ENCODE peak calls at places on chromosomes 12 and 14, in ten cellular contexts. P is astrocyte of the cerebellum, F is BE2C, L is esophagus squamous epithelium, C is Peyer's patch, Y is left ventricle myocardium inferior, E is endothelial cell of umbilical vein, X is dorsolateral prefrontal cortex, J is AG04450, Z is coronary artery. W is an unnamed sample.

GRCh38 chr14:101947577-101947903 is 16.8 kb upstream of the DYNC1H1 start:
- DNase-seq in P (no peak), F (no peak), L (no peak), C (no peak), Y (no peak), E (no peak), X (no peak), J (no peak), Z (no peak), W (no peak)

GRCh38 chr12:105469701-105470100 is 139.2 kb downstream of the C12orf75 start:
- DNase-seq in P (no peak), F (no peak), L (no peak), C (no peak), Y (no peak), E (peak; percentile 74), X (no peak), J (no peak), Z (no peak), W (no peak)

GRCh38 chr12:49809369-49810158 is 18.6 kb downstream of the NCKAP5L start:
- DNase-seq in P (no peak), F (no peak), L (no peak), C (no peak), Y (peak; percentile 60), E (no peak), X (no peak), J (no peak), Z (no peak), W (no peak)

GRCh38 chr12:8698830-8699330 is 1.1 kb downstream of the RIMKLB start:
- DNase-seq in P (no peak), F (no peak), L (no peak), C (no peak), Y (no peak), E (peak; percentile 26), X (no peak), J (no peak), Z (no peak), W (peak; percentile 30)

GRCh38 chr14:55454264-55455151 is 14.1 kb upstream of the TBPL2 start:
- DNase-seq in P (peak; percentile 80), F (peak; percentile 94), L (no peak), C (no peak), Y (no peak), E (peak; percentile 81), X (peak; percentile 21), J (peak; percentile 52), Z (no peak), W (peak; percentile 92)

GRCh38 chr14:74239848-74240793 is 872 bp downstream of the VSX2 start:
- DNase-seq in P (no peak), F (no peak), L (no peak), C (no peak), Y (no peak), E (peak; percentile 11), X (no peak), J (no peak), Z (no peak), W (no peak)

GRCh38 chr12:106098691-106099200 is 40.0 kb downstream of the NUAK1 start:
- DNase-seq in P (no peak), F (no peak), L (no peak), C (no peak), Y (no peak), E (no peak), X (no peak), J (no peak), Z (no peak), W (no peak)

GRCh38 chr12:52755533-52755932 is 21.6 kb downstream of the KRT76 start:
- DNase-seq in P (no peak), F (no peak), L (no peak), C (no peak), Y (no peak), E (no peak), X (no peak), J (no peak), Z (no peak), W (no peak)

GRCh38 chr12:88242161-88242925 is 100.2 kb downstream of the TMTC3 start:
- DNase-seq in P (peak; percentile 97), F (no peak), L (no peak), C (no peak), Y (no peak), E (peak; percentile 89), X (no peak), J (peak; percentile 92), Z (no peak), W (peak; percentile 100)

GRCh38 chr14:76768671-76769500 is 7.6 kb downstream of the VASH1 start:
- DNase-seq in P (no peak), F (no peak), L (no peak), C (peak; percentile 2), Y (no peak), E (no peak), X (no peak), J (no peak), Z (peak; percentile 75), W (no peak)

GRCh38 chr12:106682594-106683234 is 91.8 kb upstream of the RIC8B start:
- DNase-seq in P (no peak), F (no peak), L (no peak), C (no peak), Y (no peak), E (peak; percentile 36), X (no peak), J (no peak), Z (no peak), W (peak; percentile 44)

GRCh38 chr12:105423921-105424320 is 93.4 kb downstream of the C12orf75 start:
- DNase-seq in P (no peak), F (no peak), L (no peak), C (no peak), Y (no peak), E (no peak), X (no peak), J (no peak), Z (no peak), W (peak; percentile 12)

GRCh38 chr12:57772429-57773322 is at the start of gene EEF1AKMT3:
- DNase-seq in P (no peak), F (peak; percentile 71), L (no peak), C (peak; percentile 60), Y (peak; percentile 75), E (peak; percentile 64), X (peak; percentile 38), J (no peak), Z (no peak), W (peak; percentile 47)

GRCh38 chr14:63857467-63858030 is 4.7 kb downstream of the SYNE2 start:
- DNase-seq in P (no peak), F (no peak), L (no peak), C (no peak), Y (no peak), E (no peak), X (no peak), J (no peak), Z (no peak), W (peak; percentile 28)

GRCh38 chr14:36513451-36514277 is 6.4 kb downstream of the NKX2-1 start:
- DNase-seq in P (no peak), F (no peak), L (no peak), C (no peak), Y (no peak), E (no peak), X (no peak), J (no peak), Z (no peak), W (no peak)

GRCh38 chr12:124445121-124445718 is 122.2 kb downstream of the NCOR2 start:
- DNase-seq in P (no peak), F (peak; percentile 86), L (no peak), C (no peak), Y (peak; percentile 13), E (no peak), X (no peak), J (no peak), Z (no peak), W (no peak)
- TF ChIP-seq CTCF in P (peak; percentile 17), F (peak; percentile 46), L (no peak), C (no peak), Y (no peak), E (no peak), X (no peak), J (no peak), Z (no peak), W (no peak)

GRCh38 chr14:60093088-60093487 is 1.4 kb downstream of the PCNX4 start:
- DNase-seq in P (no peak), F (no peak), L (no peak), C (no peak), Y (no peak), E (no peak), X (no peak), J (no peak), Z (no peak), W (peak; percentile 38)

GRCh38 chr14:60092516-60092915 is 793 bp downstream of the PCNX4 start:
- DNase-seq in P (no peak), F (peak; percentile 12), L (no peak), C (peak; percentile 18), Y (no peak), E (no peak), X (peak; percentile 14), J (no peak), Z (no peak), W (peak; percentile 52)

GRCh38 chr14:60095781-60096450 is 4.2 kb downstream of the PCNX4 start:
- DNase-seq in P (no peak), F (no peak), L (no peak), C (no peak), Y (no peak), E (no peak), X (no peak), J (peak; percentile 59), Z (no peak), W (peak; percentile 78)

GRCh38 chr14:60093606-60094005 is 1.9 kb downstream of the PCNX4 start:
- DNase-seq in P (no peak), F (no peak), L (no peak), C (no peak), Y (no peak), E (no peak), X (no peak), J (no peak), Z (no peak), W (peak; percentile 21)

GRCh38 chr14:60094306-60094897 is 2.7 kb downstream of the PCNX4 start:
- DNase-seq in P (no peak), F (no peak), L (no peak), C (no peak), Y (no peak), E (peak; percentile 16), X (no peak), J (no peak), Z (no peak), W (peak; percentile 59)
- H3K4me3 ChIP-seq in P (peak overlapping the region; percentile 66), F (peak overlapping the region; percentile 77), L (no peak overlapping the region), C (no peak overlapping the region), Y (peak overlapping the region; percentile 93), E (no peak overlapping the region), X (peak overlapping the region; percentile 89), J (peak overlapping the region; percentile 91), Z (peak overlapping the region; percentile 78), W (peak overlapping the region; percentile 26)

DNA sequence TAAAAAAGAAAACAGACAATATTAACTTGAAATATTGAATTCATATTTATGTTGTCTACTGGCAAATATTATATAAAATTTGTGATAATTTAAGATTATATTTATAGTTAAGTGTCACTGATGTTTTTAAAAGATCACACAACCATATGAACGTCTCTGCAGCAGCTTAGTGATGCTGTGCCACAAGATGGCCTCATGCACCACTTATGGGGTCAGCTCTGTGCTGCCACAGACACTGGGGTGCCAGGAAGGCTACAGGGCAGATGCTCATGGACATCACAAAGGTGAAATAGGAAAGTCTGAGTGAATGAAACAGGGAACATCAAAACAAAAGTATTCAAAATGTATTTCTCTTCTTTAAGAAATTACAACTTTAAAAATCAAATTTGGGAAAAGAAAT is 13.1 kb downstream of the ATXN3 start:
- DNase-seq in P (no peak), F (peak; percentile 22), L (no peak), C (no peak), Y (no peak), E (no peak), X (no peak), J (no peak), Z (no peak), W (peak; percentile 8)
- TF ChIP-seq CTCF in P (peak; percentile 8), F (peak; percentile 26), L (no peak), C (no peak), Y (peak; percentile 29), E (no peak), X (no peak), J (no peak), Z (no peak), W (peak; percentile 16)

GRCh38 chr12:13203028-13203922 is 6.7 kb downstream of the EMP1 start:
- DNase-seq in P (no peak), F (peak; percentile 23), L (no peak), C (no peak), Y (peak; percentile 62), E (peak; percentile 46), X (no peak), J (no peak), Z (no peak), W (peak; percentile 87)
- H3K4me3 ChIP-seq in P (no peak overlapping the region), F (no peak overlapping the region), L (no peak overlapping the region), C (no peak overlapping the region), Y (peak overlapping the region; percentile 71), E (no peak overlapping the region), X (no peak overlapping the region), J (no peak overlapping the region), Z (peak overlapping the region; percentile 69), W (no peak overlapping the region)